ENCODE peak calls at places on chromosomes 3 and 15, in nine cellular contexts. U, C, H, P, F, S, D, J and R are unnamed samples.

GRCh38 chr3:175726228-175726627 is 867.1 kb downstream of the NAALADL2 start:
- DNase-seq in C (no peak), J (no peak), D (no peak), F (no peak), H (no peak), S (no peak), P (no peak), U (no peak), R (no peak)

GRCh38 chr3:139559541-139559940 is 20.0 kb upstream of the RBP1 start:
- DNase-seq in D (no peak), P (no peak), S (no peak), U (no peak), C (no peak), F (no peak), H (no peak), J (no peak), R (no peak)

GRCh38 chr3:141877911-141878310 is 1.5 kb downstream of the ATP1B3 start:
- DNase-seq in U (no peak), C (peak), F (no peak), D (no peak), J (peak), P (peak), S (no peak), H (no peak), R (peak)

GRCh38 chr3:107845355-107846281 is 245.2 kb downstream of the CD47 start:
- DNase-seq in P (no peak), J (no peak), F (no peak), C (no peak), S (no peak), D (no peak), H (no peak), U (no peak), R (no peak)

GRCh38 chr3:61381745-61382392 is 130.6 kb upstream of the FHIT start:
- DNase-seq in H (no peak), S (no peak), F (peak), D (peak), C (peak), P (peak), J (peak), U (peak), R (peak)

GRCh38 chr15:29123171-29123570 is 146.5 kb downstream of the NSMCE3 start:
- DNase-seq in P (no peak), J (no peak), D (no peak), H (no peak), C (no peak), U (no peak), F (no peak), S (no peak), R (no peak)

GRCh38 chr15:49145651-49146609 is 9.5 kb downstream of the COPS2 start:
- DNase-seq in C (peak), U (peak), P (peak), S (no peak), J (peak), H (no peak), D (peak), F (peak), R (peak)

GRCh38 chr3:50154476-50154839 is 666 bp upstream of the SEMA3F start:
- DNase-seq in C (peak), H (no peak), D (no peak), F (no peak), P (no peak), J (peak), U (peak), S (no peak), R (no peak)

GRCh38 chr3:162195147-162195546 is 698.5 kb downstream of the OTOL1 start:
- DNase-seq in H (no peak), U (no peak), C (no peak), P (no peak), D (no peak), S (no peak), J (no peak), F (no peak), R (no peak)

GRCh38 chr3:136979684-136980083 is 21.9 kb downstream of the IL20RB start:
- DNase-seq in P (no peak), H (no peak), J (no peak), U (no peak), C (no peak), F (no peak), S (no peak), D (no peak), R (no peak)

GRCh38 chr15:61169904-61170695 is 59.0 kb downstream of the RORA start:
- DNase-seq in U (no peak), D (no peak), H (peak), J (no peak), F (no peak), S (no peak), P (no peak), C (no peak), R (peak)

GRCh38 chr3:30286811-30287210 is 319.6 kb upstream of the TGFBR2 start:
- DNase-seq in C (peak), J (no peak), U (no peak), D (no peak), P (no peak), S (no peak), H (no peak), F (no peak), R (no peak)

GRCh38 chr3:187725653-187726370 is 19.5 kb downstream of the BCL6 start:
- DNase-seq in P (no peak), D (no peak), C (no peak), U (no peak), H (no peak), F (no peak), J (no peak), S (no peak), R (no peak)

GRCh38 chr3:43879166-43879565 is 188.4 kb downstream of the ABHD5 start:
- DNase-seq in H (no peak), D (peak), U (no peak), P (peak), F (no peak), S (peak), J (peak), C (no peak), R (peak)

GRCh38 chr3:23805228-23805880 is 401 bp upstream of the UBE2E1 start:
- DNase-seq in D (no peak), F (peak), P (no peak), C (no peak), J (no peak), U (no peak), S (peak), H (no peak), R (no peak)

GRCh38 chr3:128863560-128863959 is 15.9 kb upstream of the ACAD9 start:
- DNase-seq in U (no peak), C (no peak), F (no peak), H (no peak), P (no peak), S (peak), J (no peak), D (no peak), R (peak)

GRCh38 chr15:38873151-38873550 is 308.5 kb upstream of the RASGRP1 start:
- DNase-seq in U (no peak), S (no peak), H (no peak), F (peak), C (no peak), J (no peak), P (peak), D (no peak), R (no peak)

DNA sequence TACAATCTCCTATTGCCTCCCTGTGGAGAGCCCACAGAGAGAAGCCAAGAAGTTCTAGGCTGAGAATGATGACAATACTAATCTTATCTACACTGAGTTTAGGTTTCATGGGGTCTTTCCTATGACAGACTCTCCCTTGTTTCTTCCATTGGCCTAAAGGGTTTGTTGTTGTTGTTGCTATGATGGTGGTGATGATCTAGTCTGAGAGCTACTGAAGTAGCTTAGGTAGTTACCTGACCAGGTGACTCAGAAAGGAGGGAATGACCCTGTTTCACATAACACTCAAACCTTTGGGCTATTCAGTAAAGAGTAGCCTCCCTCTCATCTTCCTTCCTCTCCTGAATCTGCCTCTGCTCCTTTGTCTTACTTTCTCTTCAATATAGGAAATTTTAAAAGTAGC is 170.2 kb downstream of the GMNC start:
- DNase-seq in D (no peak), P (no peak), H (no peak), S (no peak), J (no peak), C (no peak), U (no peak), F (no peak), R (no peak)
- TF ChIP-seq MAX in D (no peak), P (no peak), H (no peak), S (no peak), J (no peak), C (no peak), U (no peak), F (no peak), R (no peak)

DNA sequence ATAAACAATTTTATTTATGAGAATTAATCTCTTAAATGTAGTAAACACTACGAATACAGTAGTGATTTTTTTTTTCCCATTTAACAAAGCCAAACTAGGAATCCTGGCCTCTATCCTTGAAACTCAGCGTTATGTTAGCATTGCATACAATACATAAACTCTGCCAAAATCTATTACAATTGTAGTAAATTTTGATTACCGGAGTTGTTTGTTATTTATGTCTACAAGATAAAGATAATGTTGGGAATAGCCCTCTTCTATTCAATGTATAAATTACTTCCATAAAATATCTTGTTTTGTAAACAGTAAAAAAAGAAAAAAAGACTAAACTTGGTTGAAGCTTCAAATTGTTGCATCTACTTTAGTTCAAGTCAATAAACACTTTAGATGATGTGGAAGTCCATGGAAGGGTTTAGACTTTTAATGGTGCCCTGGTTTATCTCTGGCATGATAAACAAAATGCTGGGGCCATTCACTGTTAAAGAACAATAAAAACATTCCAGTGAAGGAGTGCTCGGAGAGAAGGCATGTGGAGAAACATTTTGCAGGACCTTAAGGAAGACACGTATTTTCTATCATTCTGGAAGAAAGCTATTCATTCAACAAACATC is 77.3 kb upstream of the NR2F2 start:
- DNase-seq in D (no peak), H (no peak), J (no peak), S (no peak), P (no peak), F (no peak), C (no peak), U (no peak), R (no peak)
- TF ChIP-seq CTCF in D (no peak), H (no peak), J (no peak), S (no peak), P (no peak), F (no peak), C (no peak), U (no peak), R (no peak)

GRCh38 chr3:185784317-185784716 is 40.5 kb downstream of the IGF2BP2 start:
- DNase-seq in C (no peak), F (no peak), H (no peak), J (no peak), P (no peak), D (no peak), U (no peak), S (no peak), R (no peak)

GRCh38 chr3:185778821-185779220 is 46.0 kb downstream of the IGF2BP2 start:
- DNase-seq in J (no peak), C (no peak), D (no peak), P (no peak), S (no peak), F (no peak), U (no peak), H (no peak), R (no peak)

GRCh38 chr3:185778069-185778468 is 46.8 kb downstream of the IGF2BP2 start:
- DNase-seq in P (no peak), J (no peak), S (no peak), F (no peak), C (no peak), U (no peak), H (no peak), D (no peak), R (no peak)

GRCh38 chr3:185781759-185782158 is 43.1 kb downstream of the IGF2BP2 start:
- DNase-seq in S (no peak), D (no peak), U (no peak), H (no peak), P (no peak), J (no peak), C (no peak), F (no peak), R (no peak)

DNA sequence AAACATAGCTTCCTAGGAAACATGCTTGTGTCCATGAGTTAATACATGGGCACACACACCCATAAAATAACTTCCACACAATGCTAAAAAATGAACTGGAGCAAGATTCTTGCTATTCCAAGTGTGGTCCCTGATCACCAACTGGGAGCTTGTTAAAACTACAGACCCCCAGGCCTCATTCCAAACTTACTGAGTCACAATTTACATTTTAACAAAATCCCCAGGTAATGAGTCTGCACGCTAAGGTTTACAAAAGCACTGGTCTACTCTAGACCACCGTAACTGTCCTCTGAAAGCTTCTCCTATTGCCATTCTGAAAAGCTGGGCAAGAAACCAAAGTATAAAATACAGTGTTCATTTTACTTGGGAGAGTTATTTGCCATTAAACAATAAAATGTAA is 45.4 kb downstream of the IGF2BP2 start:
- DNase-seq in D (no peak), U (no peak), S (no peak), H (no peak), F (no peak), C (no peak), J (no peak), P (no peak), R (no peak)
- H3K4me3 ChIP-seq in D (no peak), U (no peak), S (peak), H (no peak), F (no peak), C (no peak), J (no peak), P (no peak), R (no peak)

GRCh38 chr3:152971880-152972279 is 136.9 kb downstream of the P2RY1 start:
- DNase-seq in H (no peak), U (no peak), F (no peak), J (no peak), C (no peak), D (no peak), S (no peak), P (peak), R (no peak)

GRCh38 chr3:152964901-152965609 is 130.1 kb downstream of the P2RY1 start:
- DNase-seq in H (no peak), U (no peak), C (peak), F (no peak), P (no peak), D (no peak), J (peak), S (no peak), R (no peak)

GRCh38 chr3:152969557-152970300 is 134.8 kb downstream of the P2RY1 start:
- DNase-seq in S (no peak), P (peak), C (no peak), J (no peak), U (no peak), F (peak), H (no peak), D (no peak), R (no peak)

GRCh38 chr3:152970851-152971250 is 135.9 kb downstream of the P2RY1 start:
- DNase-seq in P (no peak), H (no peak), S (no peak), D (no peak), F (no peak), U (no peak), J (no peak), C (no peak), R (no peak)

GRCh38 chr3:152968388-152969024 is 133.6 kb downstream of the P2RY1 start:
- DNase-seq in P (peak), C (peak), U (no peak), J (peak), F (no peak), D (no peak), H (no peak), S (no peak), R (no peak)
- TF ChIP-seq MAX in P (no peak), C (no peak), U (no peak), J (no peak), F (no peak), D (no peak), H (no peak), S (no peak), R (no peak)

GRCh38 chr15:65981837-65982696 is 112.8 kb downstream of the RAB11A start:
- DNase-seq in C (no peak), F (peak), S (peak), J (peak), U (peak), H (no peak), P (no peak), D (peak), R (peak)
- TF ChIP-seq CTCF in C (no peak), F (peak), S (peak), J (peak), U (no peak), H (peak), P (peak), D (no peak), R (peak)